ENCODE peak calls at places on chromosomes 12 and 14, in four cellular contexts. P, Y, F and G are unnamed samples.

GRCh38 chr14:61555056-61555838 is 140.1 kb upstream of the HIF1A start:
- DNase-seq in P (no peak), Y (no peak), F (no peak), G (no peak)

GRCh38 chr14:33642641-33643342 is 308.1 kb downstream of the EGLN3 start:
- DNase-seq in P (no peak), Y (no peak), F (no peak), G (no peak)

GRCh38 chr12:101829639-101830390 is 944 bp downstream of the GNPTAB start:
- DNase-seq in P (no peak), Y (no peak), F (no peak), G (no peak)

GRCh38 chr12:109387425-109388166 is 39.9 kb downstream of the MYO1H start:
- DNase-seq in P (no peak), Y (no peak), F (no peak), G (no peak)

GRCh38 chr12:132603240-132604107 is 6.9 kb downstream of the LRCOL1 start:
- DNase-seq in P (no peak), Y (no peak), F (no peak), G (no peak)

GRCh38 chr14:50658203-50658602 is 9.9 kb downstream of the SAV1 start:
- DNase-seq in P (no peak), Y (no peak), F (no peak), G (no peak)

GRCh38 chr12:121252712-121253345 is 42.9 kb downstream of the P2RX4 start:
- DNase-seq in P (no peak), Y (no peak), F (no peak), G (no peak)

GRCh38 chr12:95179011-95179410 is 38.3 kb downstream of the FGD6 start:
- DNase-seq in P (no peak), Y (no peak), F (no peak), G (no peak)

GRCh38 chr14:101959277-101959676 is 5.1 kb upstream of the DYNC1H1 start:
- DNase-seq in P (no peak), Y (no peak), F (no peak), G (no peak)

GRCh38 chr12:130992448-130992847 is 38.7 kb downstream of the ADGRD1 start:
- DNase-seq in P (no peak), Y (no peak), F (no peak), G (no peak)

GRCh38 chr12:93019911-93020224 is 90.8 kb upstream of the EEA1 start:
- DNase-seq in P (peak), Y (peak), F (no peak), G (no peak)

GRCh38 chr12:49930515-49931288 is 19.8 kb upstream of the AQP2 start:
- DNase-seq in P (no peak), Y (no peak), F (no peak), G (no peak)

GRCh38 chr14:54182419-54183040 is 214.3 kb upstream of the CDKN3 start:
- DNase-seq in P (no peak), Y (no peak), F (no peak), G (no peak)

GRCh38 chr12:25323774-25324086 is 73.0 kb upstream of the KRAS start:
- DNase-seq in P (no peak), Y (no peak), F (no peak), G (no peak)

GRCh38 chr14:29741909-29742401 is 185.7 kb downstream of the PRKD1 start:
- DNase-seq in P (no peak), Y (no peak), F (peak), G (no peak)

GRCh38 chr12:574475-575128 is 88.6 kb downstream of the NINJ2 start:
- DNase-seq in P (peak), Y (no peak), F (no peak), G (no peak)

GRCh38 chr14:90780519-90780918 is 35.7 kb downstream of the TTC7B start:
- DNase-seq in P (no peak), Y (no peak), F (no peak), G (no peak)

GRCh38 chr14:51828017-51828797 is 32.2 kb upstream of the GNG2 start:
- DNase-seq in P (peak), Y (peak), F (no peak), G (no peak)

GRCh38 chr12:106847861-106848260 is 73.4 kb downstream of the RIC8B start:
- DNase-seq in P (no peak), Y (no peak), F (no peak), G (no peak)

GRCh38 chr12:112877006-112877405 is 29.8 kb upstream of the OAS1 start:
- DNase-seq in P (no peak), Y (no peak), F (no peak), G (no peak)

GRCh38 chr12:32488132-32488531 is 88.8 kb downstream of the FGD4 start:
- DNase-seq in P (no peak), Y (no peak), F (no peak), G (no peak)

GRCh38 chr12:122852336-122853275 is 17.3 kb downstream of the HIP1R start:
- DNase-seq in P (no peak), Y (no peak), F (no peak), G (no peak)

GRCh38 chr12:62772556-62772955 is 162.4 kb downstream of the PPM1H start:
- DNase-seq in P (no peak), Y (no peak), F (no peak), G (no peak)

GRCh38 chr12:116855744-116856470 is 25.3 kb downstream of the HRK start:
- DNase-seq in P (no peak), Y (peak), F (no peak), G (no peak)

GRCh38 chr12:71688961-71689570 is 3.2 kb downstream of the TMEM19 start:
- DNase-seq in P (no peak), Y (no peak), F (no peak), G (no peak)

GRCh38 chr12:66529934-66530333 is 148.9 kb downstream of the GRIP1 start:
- DNase-seq in P (no peak), Y (no peak), F (no peak), G (no peak)

GRCh38 chr14:34665785-34666425 is 36.0 kb upstream of the SNX6 start:
- DNase-seq in P (peak), Y (peak), F (no peak), G (no peak)

GRCh38 chr14:21072781-21073339 is 2.8 kb downstream of the ARHGEF40 start:
- DNase-seq in P (peak), Y (peak), F (no peak), G (no peak)

GRCh38 chr12:128918910-128919309 is 65.6 kb downstream of the GLT1D1 start:
- DNase-seq in P (no peak), Y (no peak), F (no peak), G (no peak)

GRCh38 chr14:90720832-90721231 is 95.4 kb downstream of the TTC7B start:
- DNase-seq in P (no peak), Y (no peak), F (no peak), G (no peak)

GRCh38 chr12:65051196-65051595 is 69.9 kb downstream of the WIF1 start:
- DNase-seq in P (no peak), Y (no peak), F (no peak), G (no peak)

GRCh38 chr14:64701660-64702059 is 2.6 kb upstream of the PLEKHG3 start:
- DNase-seq in P (no peak), Y (no peak), F (no peak), G (no peak)

GRCh38 chr12:45655186-45655585 is 74.3 kb upstream of the ARID2 start:
- DNase-seq in P (peak), Y (peak), F (no peak), G (no peak)

GRCh38 chr12:101969-102878 is 35.7 kb downstream of the IQSEC3 start:
- DNase-seq in P (no peak), Y (no peak), F (no peak), G (no peak)

GRCh38 chr12:8899835-8900234 is 14.5 kb upstream of the PHC1 start:
- DNase-seq in P (no peak), Y (no peak), F (no peak), G (no peak)
- TF ChIP-seq POLR2A in P (no peak), Y (no peak), F (no peak), G (no peak)

GRCh38 chr14:23151342-23151741 is 32.1 kb downstream of the SLC7A8 start:
- DNase-seq in P (no peak), Y (no peak), F (no peak), G (no peak)

GRCh38 chr14:23153891-23154796 is 29.3 kb downstream of the SLC7A8 start:
- DNase-seq in P (peak), Y (peak), F (peak), G (no peak)

GRCh38 chr14:23149745-23150144 is 30.7 kb upstream of the CEBPE start:
- DNase-seq in P (no peak), Y (no peak), F (no peak), G (no peak)

GRCh38 chr14:23159516-23159915 is 23.9 kb downstream of the SLC7A8 start:
- DNase-seq in P (no peak), Y (no peak), F (no peak), G (no peak)

DNA sequence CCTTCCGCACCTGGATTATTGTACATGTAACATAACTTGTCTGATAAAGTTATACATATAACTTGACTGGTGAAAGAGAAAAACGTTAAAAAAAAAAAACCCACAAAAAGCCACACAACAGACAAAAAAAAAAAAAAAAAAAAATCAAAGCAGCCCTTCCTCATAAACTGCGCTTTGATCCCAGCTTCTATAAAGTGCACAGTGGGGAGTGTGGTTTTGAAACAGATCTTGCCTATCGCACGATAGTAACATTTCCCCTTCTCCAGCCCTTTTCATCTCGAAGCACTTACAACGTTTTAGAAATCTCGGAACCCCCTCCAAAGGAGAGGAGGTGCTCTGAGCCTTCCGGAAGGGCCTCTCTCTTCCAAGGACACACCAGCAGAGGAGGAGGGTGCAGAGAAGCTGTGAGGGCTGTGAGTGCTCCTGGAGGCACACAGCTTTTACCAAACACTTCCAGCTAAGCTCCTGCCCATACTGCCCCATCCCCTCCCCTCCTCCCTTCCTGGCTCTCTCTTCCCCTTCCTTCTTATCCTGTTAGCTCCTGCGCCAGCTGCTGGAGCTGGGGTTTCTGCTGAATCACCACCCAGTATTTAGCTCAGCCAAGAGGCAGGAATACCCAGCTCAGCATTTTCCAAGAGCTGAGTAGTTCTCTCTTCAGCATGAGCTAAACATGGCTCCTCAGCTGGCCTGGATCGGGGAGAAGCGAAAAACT is 28.4 kb downstream of the SLC7A8 start:
- DNase-seq in P (peak), Y (peak), F (peak), G (no peak)
- TF ChIP-seq POLR2A in P (no peak), Y (peak), F (no peak), G (no peak)

GRCh38 chr14:75025082-75025481 is 22.4 kb downstream of the EIF2B2 start:
- DNase-seq in P (peak), Y (peak), F (no peak), G (no peak)
- TF ChIP-seq POLR2A in P (no peak), Y (no peak), F (no peak), G (no peak)

GRCh38 chr14:68945585-68946289 is 33.4 kb downstream of the ACTN1 start:
- DNase-seq in P (peak), Y (peak), F (no peak), G (no peak)

GRCh38 chr14:68949236-68949965 is 29.7 kb downstream of the ACTN1 start:
- DNase-seq in P (no peak), Y (no peak), F (no peak), G (no peak)

GRCh38 chr14:68948686-68949085 is 30.4 kb downstream of the ACTN1 start:
- DNase-seq in P (no peak), Y (no peak), F (no peak), G (no peak)

GRCh38 chr14:68946423-68946822 is 32.7 kb downstream of the ACTN1 start:
- DNase-seq in P (no peak), Y (no peak), F (no peak), G (no peak)

GRCh38 chr14:68947802-68948201 is 31.3 kb downstream of the ACTN1 start:
- DNase-seq in P (peak), Y (peak), F (peak), G (no peak)
- TF ChIP-seq POLR2A in P (no peak), Y (peak), F (no peak), G (no peak)

GRCh38 chr14:38101679-38102078 is 106.0 kb upstream of the SSTR1 start:
- DNase-seq in P (no peak), Y (no peak), F (no peak), G (no peak)

GRCh38 chr14:38105106-38105702 is 102.5 kb upstream of the SSTR1 start:
- DNase-seq in P (no peak), Y (no peak), F (no peak), G (no peak)

GRCh38 chr14:38107216-38107631 is 100.5 kb upstream of the SSTR1 start:
- DNase-seq in P (no peak), Y (no peak), F (no peak), G (no peak)

GRCh38 chr14:38108681-38109080 is 99.0 kb upstream of the SSTR1 start:
- DNase-seq in P (no peak), Y (no peak), F (no peak), G (no peak)

GRCh38 chr14:38103542-38104225 is 104.0 kb upstream of the SSTR1 start:
- DNase-seq in P (no peak), Y (no peak), F (no peak), G (no peak)
- TF ChIP-seq POLR2A in P (no peak), Y (no peak), F (no peak), G (no peak)

GRCh38 chr12:52236386-52237050 is 3.5 kb downstream of the KRT7 start:
- DNase-seq in P (no peak), Y (no peak), F (no peak), G (no peak)
- TF ChIP-seq POLR2A in P (no peak), Y (no peak), F (no peak), G (no peak)

DNA sequence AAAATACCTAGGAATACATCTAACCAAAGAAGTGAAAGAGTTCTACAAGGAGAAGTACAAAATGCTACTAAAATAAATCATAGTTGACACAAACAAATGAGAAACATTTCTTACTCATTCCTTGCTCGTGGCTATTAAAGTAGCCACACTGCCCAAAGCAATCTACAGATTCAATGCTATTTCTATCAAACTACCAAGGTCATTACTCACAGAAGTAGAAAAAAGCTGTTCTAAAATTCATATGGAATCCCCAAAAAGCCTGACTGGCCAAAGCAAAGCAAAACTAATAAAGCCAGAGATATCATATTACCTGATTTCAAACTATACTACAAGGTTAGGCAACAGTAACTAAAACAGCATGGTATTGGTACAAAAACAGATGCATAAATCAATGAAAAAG is 305.6 kb downstream of the RPAP3 start:
- DNase-seq in P (no peak), Y (no peak), F (no peak), G (no peak)
- TF ChIP-seq POLR2A in P (no peak), Y (no peak), F (no peak), G (no peak)